ENCODE peak calls at places on chromosomes 11 and 22, in eight cellular contexts. M, L, Q, T, C, A, S and H are unnamed samples.
A peak's percentile ranks its signal among the peaks of the same experiment; 100 is the strongest.

GRCh38 chr11:44564198-44564597 is 1.3 kb upstream of the CD82 start:
- DNase-seq in M (no peak), L (no peak), Q (no peak), T (no peak), C (peak; percentile 28), A (no peak), S (no peak), H (no peak)

GRCh38 chr22:43235445-43236400 is 48.8 kb upstream of the TTLL12 start:
- DNase-seq in M (no peak), L (no peak), Q (no peak), T (no peak), C (no peak), A (no peak), S (no peak), H (no peak)

GRCh38 chr22:48797731-48798130 is 1029.9 kb downstream of the BRD1 start:
- DNase-seq in M (no peak), L (no peak), Q (no peak), T (no peak), C (no peak), A (no peak), S (no peak), H (no peak)

GRCh38 chr11:30561691-30562412 is 24.3 kb downstream of the MPPED2 start:
- DNase-seq in M (no peak), L (no peak), Q (no peak), T (no peak), C (peak; percentile 42), A (no peak), S (no peak), H (no peak)

GRCh38 chr22:26979294-26979693 is 321.9 kb downstream of the MIAT start:
- DNase-seq in M (no peak), L (no peak), Q (no peak), T (no peak), C (no peak), A (no peak), S (no peak), H (no peak)

GRCh38 chr22:46083383-46084350 is 66.7 kb upstream of the PPARA start:
- DNase-seq in M (peak; percentile 48), L (peak; percentile 44), Q (no peak), T (no peak), C (no peak), A (no peak), S (no peak), H (no peak)

GRCh38 chr11:72309074-72309598 is 65.2 kb upstream of the PHOX2A start:
- DNase-seq in M (no peak), L (no peak), Q (no peak), T (no peak), C (no peak), A (no peak), S (no peak), H (no peak)

GRCh38 chr11:2697871-2698270 is 1.9 kb downstream of the KCNQ1OT1 start:
- DNase-seq in M (no peak), L (no peak), Q (no peak), T (no peak), C (no peak), A (no peak), S (no peak), H (no peak)

GRCh38 chr11:57073121-57073520 is 84.4 kb downstream of the OR5AK2 start:
- DNase-seq in M (no peak), L (no peak), Q (no peak), T (no peak), C (peak; percentile 8), A (no peak), S (peak; percentile 20), H (no peak)

GRCh38 chr22:17388235-17388634 is 19.0 kb downstream of the CECR2 start:
- DNase-seq in M (no peak), L (no peak), Q (no peak), T (no peak), C (no peak), A (no peak), S (no peak), H (no peak)

GRCh38 chr22:17869285-17870096 is 95.2 kb upstream of the BID start:
- DNase-seq in M (no peak), L (no peak), Q (no peak), T (no peak), C (no peak), A (no peak), S (no peak), H (no peak)

GRCh38 chr11:94987378-94987777 is 13.9 kb downstream of the KDM4D start:
- DNase-seq in M (no peak), L (no peak), Q (no peak), T (no peak), C (no peak), A (no peak), S (no peak), H (no peak)
- H3K27ac ChIP-seq in M (no peak overlapping the region), L (no peak overlapping the region), Q (no peak overlapping the region), T (no peak overlapping the region), C (no peak overlapping the region), A (no peak overlapping the region), S (no peak overlapping the region), H (no peak overlapping the region)

GRCh38 chr22:19576460-19577421 is 52.5 kb upstream of the CLDN5 start:
- DNase-seq in M (no peak), L (no peak), Q (peak; percentile 30), T (no peak), C (peak; percentile 69), A (peak; percentile 11), S (peak; percentile 78), H (no peak)
- H3K27ac ChIP-seq in M (peak overlapping the region; percentile 51), L (no peak overlapping the region), Q (no peak overlapping the region), T (no peak overlapping the region), C (no peak overlapping the region), A (no peak overlapping the region), S (peak overlapping the region; percentile 66), H (peak overlapping the region; percentile 85)

GRCh38 chr11:64094463-64095223 is 58.9 kb downstream of the FLRT1 start:
- DNase-seq in M (no peak), L (peak; percentile 80), Q (no peak), T (peak; percentile 94), C (peak; percentile 81), A (no peak), S (peak; percentile 74), H (peak; percentile 26)

GRCh38 chr11:64092119-64092760 is 56.5 kb downstream of the FLRT1 start:
- DNase-seq in M (peak; percentile 74), L (peak; percentile 87), Q (no peak), T (no peak), C (no peak), A (no peak), S (no peak), H (no peak)

GRCh38 chr11:64095286-64095825 is 59.6 kb downstream of the FLRT1 start:
- DNase-seq in M (no peak), L (no peak), Q (no peak), T (no peak), C (peak; percentile 6), A (no peak), S (no peak), H (no peak)

GRCh38 chr11:64092761-64093136 is 57.0 kb downstream of the FLRT1 start:
- DNase-seq in M (no peak), L (no peak), Q (no peak), T (no peak), C (no peak), A (no peak), S (no peak), H (no peak)

DNA sequence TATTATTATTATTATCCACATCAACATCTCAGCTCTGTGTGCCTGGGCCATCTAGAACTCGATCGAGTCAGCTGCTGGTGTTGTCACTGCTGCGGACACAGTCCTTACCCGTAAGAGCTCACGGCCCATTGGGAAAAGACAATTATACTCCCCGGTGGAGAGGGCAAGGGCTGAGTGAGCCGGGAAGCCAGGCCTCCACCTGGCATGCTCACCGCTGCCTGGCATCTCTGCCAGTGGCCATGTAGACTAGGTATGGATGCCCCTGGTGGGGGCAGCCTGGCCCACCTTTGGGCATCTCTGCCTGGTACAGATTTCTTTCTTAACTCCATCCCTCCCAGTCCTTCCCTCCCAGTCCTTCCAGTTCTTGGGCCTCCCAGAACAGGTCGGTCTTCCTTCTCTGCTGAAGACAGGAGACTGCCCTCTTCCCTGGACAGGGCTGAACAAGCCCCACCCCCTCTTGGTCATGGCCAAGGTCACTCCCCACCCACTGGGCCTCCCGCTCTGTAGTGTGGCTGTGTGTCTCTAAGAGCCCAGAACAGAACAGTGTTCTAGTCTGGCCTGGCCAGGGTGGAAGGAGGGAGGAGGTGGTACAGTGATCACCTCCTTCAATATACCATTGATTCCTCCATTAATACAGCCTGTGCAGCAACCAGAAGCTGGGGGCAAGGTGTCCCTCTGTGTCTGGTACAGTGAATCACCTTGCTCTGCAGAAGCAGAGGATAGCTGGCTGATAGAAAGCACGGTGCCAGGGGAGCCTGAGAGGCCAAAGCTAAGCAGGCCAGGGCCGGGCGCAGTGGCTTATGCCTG is 57.7 kb downstream of the FLRT1 start:
- DNase-seq in M (no peak), L (no peak), Q (no peak), T (no peak), C (no peak), A (no peak), S (no peak), H (no peak)
- H3K27ac ChIP-seq in M (no peak overlapping the region), L (peak overlapping the region; percentile 92), Q (no peak overlapping the region), T (peak overlapping the region; percentile 95), C (no peak overlapping the region), A (no peak overlapping the region), S (no peak overlapping the region), H (no peak overlapping the region)

GRCh38 chr22:45001653-45002052 is 8.2 kb downstream of the PHF21B start:
- DNase-seq in M (no peak), L (no peak), Q (no peak), T (no peak), C (no peak), A (no peak), S (no peak), H (no peak)
- H3K27ac ChIP-seq in M (no peak overlapping the region), L (no peak overlapping the region), Q (no peak overlapping the region), T (no peak overlapping the region), C (no peak overlapping the region), A (no peak overlapping the region), S (no peak overlapping the region), H (no peak overlapping the region)